ENCODE peak calls at places on chromosomes 5 and 9, in seven cellular contexts. One of them, this sample, is unnamed. For H3K27me3, the result is how much of the 10 kb centered on the place peaks cover.

GRCh38 chr9:112945620-112946208 is 55.0 kb upstream of the SLC46A2 start:
- DNase-seq in neuronal stem cell: no peak
- DNase-seq in IMR-90: no peak
- DNase-seq in CD8-positive, alpha-beta memory T cell: no peak
- DNase-seq in PC-9: peak
- DNase-seq in left ventricle myocardium inferior: no peak
- DNase-seq in dorsolateral prefrontal cortex: no peak
- DNase-seq in this sample: no peak

GRCh38 chr5:147949711-147950573 is 43.6 kb upstream of the C5orf46 start:
- DNase-seq in CD8-positive, alpha-beta memory T cell: no peak
- DNase-seq in IMR-90: peak
- DNase-seq in PC-9: no peak
- DNase-seq in left ventricle myocardium inferior: no peak
- DNase-seq in neuronal stem cell: peak
- DNase-seq in dorsolateral prefrontal cortex: no peak
- DNase-seq in this sample: no peak

GRCh38 chr5:37918420-37918819 is 78.6 kb upstream of the GDNF start:
- DNase-seq in neuronal stem cell: no peak
- DNase-seq in left ventricle myocardium inferior: no peak
- DNase-seq in IMR-90: peak
- DNase-seq in PC-9: no peak
- DNase-seq in CD8-positive, alpha-beta memory T cell: no peak
- DNase-seq in dorsolateral prefrontal cortex: no peak
- DNase-seq in this sample: no peak

GRCh38 chr5:160749682-160750081 is 102.3 kb downstream of the ATP10B start:
- DNase-seq in IMR-90: no peak
- DNase-seq in CD8-positive, alpha-beta memory T cell: no peak
- DNase-seq in neuronal stem cell: no peak
- DNase-seq in dorsolateral prefrontal cortex: no peak
- DNase-seq in PC-9: no peak
- DNase-seq in left ventricle myocardium inferior: no peak
- DNase-seq in this sample: no peak

GRCh38 chr9:37197158-37198033 is 77.0 kb downstream of the ZCCHC7 start:
- DNase-seq in left ventricle myocardium inferior: no peak
- DNase-seq in neuronal stem cell: no peak
- DNase-seq in IMR-90: peak
- DNase-seq in dorsolateral prefrontal cortex: no peak
- DNase-seq in CD8-positive, alpha-beta memory T cell: no peak
- DNase-seq in PC-9: no peak
- DNase-seq in this sample: no peak

GRCh38 chr5:58885265-58885664 is 302.4 kb downstream of the RAB3C start:
- DNase-seq in CD8-positive, alpha-beta memory T cell: no peak
- DNase-seq in dorsolateral prefrontal cortex: no peak
- DNase-seq in IMR-90: no peak
- DNase-seq in PC-9: no peak
- DNase-seq in neuronal stem cell: peak
- DNase-seq in left ventricle myocardium inferior: no peak
- DNase-seq in this sample: no peak

GRCh38 chr5:62585751-62586150 is 7.1 kb downstream of the LRRC70 start:
- DNase-seq in dorsolateral prefrontal cortex: no peak
- DNase-seq in CD8-positive, alpha-beta memory T cell: no peak
- DNase-seq in IMR-90: peak
- DNase-seq in neuronal stem cell: no peak
- DNase-seq in left ventricle myocardium inferior: no peak
- DNase-seq in PC-9: no peak
- DNase-seq in this sample: no peak

GRCh38 chr5:18811616-18812015 is 1176.4 kb downstream of the CDH18 start:
- DNase-seq in neuronal stem cell: no peak
- DNase-seq in PC-9: no peak
- DNase-seq in IMR-90: no peak
- DNase-seq in left ventricle myocardium inferior: no peak
- DNase-seq in dorsolateral prefrontal cortex: no peak
- DNase-seq in CD8-positive, alpha-beta memory T cell: no peak
- DNase-seq in this sample: no peak

GRCh38 chr9:81202292-81202691 is 487.1 kb downstream of the TLE1 start:
- DNase-seq in left ventricle myocardium inferior: no peak
- DNase-seq in IMR-90: no peak
- DNase-seq in CD8-positive, alpha-beta memory T cell: no peak
- DNase-seq in dorsolateral prefrontal cortex: no peak
- DNase-seq in PC-9: no peak
- DNase-seq in neuronal stem cell: no peak
- DNase-seq in this sample: no peak

GRCh38 chr9:131815971-131816873 is 76.3 kb upstream of the RAPGEF1 start:
- DNase-seq in neuronal stem cell: no peak
- DNase-seq in dorsolateral prefrontal cortex: no peak
- DNase-seq in IMR-90: no peak
- DNase-seq in CD8-positive, alpha-beta memory T cell: no peak
- DNase-seq in PC-9: no peak
- DNase-seq in left ventricle myocardium inferior: no peak
- DNase-seq in this sample: no peak

GRCh38 chr5:100840364-100840763 is 62.7 kb downstream of the ST8SIA4 start:
- DNase-seq in dorsolateral prefrontal cortex: no peak
- DNase-seq in IMR-90: peak
- DNase-seq in CD8-positive, alpha-beta memory T cell: peak
- DNase-seq in neuronal stem cell: no peak
- DNase-seq in left ventricle myocardium inferior: no peak
- DNase-seq in PC-9: no peak
- DNase-seq in this sample: no peak

GRCh38 chr5:173236531-173237501 is 1.8 kb upstream of the NKX2-5 start:
- DNase-seq in left ventricle myocardium inferior: no peak
- DNase-seq in neuronal stem cell: no peak
- DNase-seq in CD8-positive, alpha-beta memory T cell: no peak
- DNase-seq in IMR-90: no peak
- DNase-seq in PC-9: no peak
- DNase-seq in dorsolateral prefrontal cortex: no peak
- DNase-seq in this sample: no peak

GRCh38 chr5:106314221-106314824 is 1356.4 kb downstream of the EFNA5 start:
- DNase-seq in neuronal stem cell: no peak
- DNase-seq in IMR-90: peak
- DNase-seq in dorsolateral prefrontal cortex: no peak
- DNase-seq in PC-9: no peak
- DNase-seq in left ventricle myocardium inferior: no peak
- DNase-seq in CD8-positive, alpha-beta memory T cell: no peak
- DNase-seq in this sample: no peak

GRCh38 chr5:41598011-41598410 is 87.6 kb upstream of the PLCXD3 start:
- DNase-seq in left ventricle myocardium inferior: no peak
- DNase-seq in PC-9: no peak
- DNase-seq in CD8-positive, alpha-beta memory T cell: no peak
- DNase-seq in dorsolateral prefrontal cortex: no peak
- DNase-seq in neuronal stem cell: no peak
- DNase-seq in IMR-90: peak
- DNase-seq in this sample: no peak

GRCh38 chr9:91751922-91752321 is 198.1 kb downstream of the ROR2 start:
- DNase-seq in PC-9: no peak
- DNase-seq in neuronal stem cell: no peak
- DNase-seq in left ventricle myocardium inferior: no peak
- DNase-seq in dorsolateral prefrontal cortex: no peak
- DNase-seq in CD8-positive, alpha-beta memory T cell: no peak
- DNase-seq in IMR-90: peak
- DNase-seq in this sample: no peak

DNA sequence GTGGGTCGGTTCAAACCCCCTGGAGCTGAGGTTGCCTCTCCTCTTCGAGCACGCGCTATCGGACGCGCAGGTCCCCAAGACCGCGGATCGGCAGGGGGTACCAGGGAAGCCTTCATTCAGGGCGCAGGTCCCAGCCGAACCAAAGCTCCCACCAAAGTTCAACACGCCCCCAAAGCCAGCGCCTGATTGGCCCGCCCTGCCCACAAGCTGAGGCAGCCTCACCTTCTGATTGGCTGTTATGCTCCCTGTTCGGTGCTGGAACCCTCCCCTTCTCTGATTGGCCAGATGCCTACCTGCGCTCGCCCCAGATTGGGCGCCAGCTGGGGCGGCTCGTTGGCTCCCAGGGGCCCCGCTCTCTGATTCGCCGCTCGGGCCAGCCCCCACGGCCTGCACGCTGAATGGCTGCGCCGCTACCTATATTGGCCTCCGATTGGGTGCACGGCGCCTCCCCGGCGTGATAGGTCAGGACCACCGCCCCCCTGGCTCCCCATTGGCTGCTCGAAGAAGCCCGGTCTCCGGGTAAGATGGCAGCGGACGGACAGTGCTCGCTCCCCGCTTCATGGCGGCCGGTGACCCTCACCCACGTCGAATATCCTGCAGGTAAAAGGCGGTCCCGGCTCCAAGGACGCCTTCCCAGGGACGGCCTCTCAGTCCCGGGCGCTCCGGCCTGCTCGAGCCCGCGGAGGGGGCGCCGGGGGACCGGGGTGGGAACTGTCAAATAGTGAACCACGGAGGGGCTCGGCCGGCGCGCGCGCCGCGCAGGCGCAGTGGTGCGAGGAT is at the start of gene DOLPP1:
- DNase-seq in IMR-90: peak
- DNase-seq in dorsolateral prefrontal cortex: peak
- DNase-seq in PC-9: peak
- DNase-seq in CD8-positive, alpha-beta memory T cell: peak
- DNase-seq in neuronal stem cell: peak
- DNase-seq in left ventricle myocardium inferior: peak
- DNase-seq in this sample: peak
- H3K27ac ChIP-seq in IMR-90: peak
- H3K27ac ChIP-seq in dorsolateral prefrontal cortex: peak
- H3K27ac ChIP-seq in PC-9: no peak
- H3K27ac ChIP-seq in CD8-positive, alpha-beta memory T cell: peak
- H3K27ac ChIP-seq in neuronal stem cell: peak
- H3K27ac ChIP-seq in left ventricle myocardium inferior: peak
- H3K27ac ChIP-seq in this sample: peak

GRCh38 chr9:97504381-97505216 is 3.1 kb downstream of the TMOD1 start:
- DNase-seq in IMR-90: peak
- DNase-seq in dorsolateral prefrontal cortex: no peak
- DNase-seq in PC-9: no peak
- DNase-seq in left ventricle myocardium inferior: no peak
- DNase-seq in neuronal stem cell: no peak
- DNase-seq in CD8-positive, alpha-beta memory T cell: no peak
- DNase-seq in this sample: no peak

GRCh38 chr9:97507585-97507984 is 6.1 kb downstream of the TMOD1 start:
- DNase-seq in PC-9: no peak
- DNase-seq in left ventricle myocardium inferior: no peak
- DNase-seq in IMR-90: no peak
- DNase-seq in neuronal stem cell: no peak
- DNase-seq in dorsolateral prefrontal cortex: no peak
- DNase-seq in CD8-positive, alpha-beta memory T cell: no peak
- DNase-seq in this sample: no peak

GRCh38 chr9:97506787-97507186 is 5.3 kb downstream of the TMOD1 start:
- DNase-seq in left ventricle myocardium inferior: no peak
- DNase-seq in PC-9: no peak
- DNase-seq in IMR-90: no peak
- DNase-seq in dorsolateral prefrontal cortex: no peak
- DNase-seq in CD8-positive, alpha-beta memory T cell: no peak
- DNase-seq in neuronal stem cell: no peak
- DNase-seq in this sample: no peak

GRCh38 chr9:97506264-97506663 is 4.8 kb downstream of the TMOD1 start:
- DNase-seq in CD8-positive, alpha-beta memory T cell: no peak
- DNase-seq in left ventricle myocardium inferior: no peak
- DNase-seq in IMR-90: no peak
- DNase-seq in dorsolateral prefrontal cortex: no peak
- DNase-seq in neuronal stem cell: no peak
- DNase-seq in PC-9: no peak
- DNase-seq in this sample: no peak

DNA sequence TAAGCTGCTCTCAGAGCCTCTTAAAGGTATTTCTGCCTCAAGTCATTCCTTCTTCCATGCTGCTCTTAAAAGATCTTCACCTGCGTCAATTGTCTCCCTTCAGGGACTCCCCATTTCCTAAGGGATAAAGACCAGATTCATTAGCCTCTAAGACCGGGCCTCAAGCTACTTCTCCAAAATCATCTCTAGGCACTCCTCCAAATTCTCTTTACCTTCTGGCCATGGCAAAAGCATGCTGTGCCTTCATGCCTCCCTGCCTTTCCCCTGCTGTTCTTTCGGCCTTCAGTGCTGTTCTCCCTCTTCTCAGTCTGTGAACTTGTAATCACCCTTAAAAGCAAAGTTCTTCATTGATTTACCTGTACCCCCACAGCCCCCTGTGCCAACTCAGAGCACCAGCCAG is 4.4 kb downstream of the TMOD1 start:
- DNase-seq in IMR-90: no peak
- DNase-seq in neuronal stem cell: no peak
- DNase-seq in dorsolateral prefrontal cortex: no peak
- DNase-seq in CD8-positive, alpha-beta memory T cell: no peak
- DNase-seq in left ventricle myocardium inferior: no peak
- DNase-seq in PC-9: no peak
- DNase-seq in this sample: no peak
- H3K27me3 ChIP-seq in IMR-90: under half
- H3K27me3 ChIP-seq in neuronal stem cell: under half
- H3K27me3 ChIP-seq in dorsolateral prefrontal cortex: under half
- H3K27me3 ChIP-seq in CD8-positive, alpha-beta memory T cell: under half
- H3K27me3 ChIP-seq in left ventricle myocardium inferior: under half
- H3K27me3 ChIP-seq in PC-9: under half
- H3K27me3 ChIP-seq in this sample: under half

DNA sequence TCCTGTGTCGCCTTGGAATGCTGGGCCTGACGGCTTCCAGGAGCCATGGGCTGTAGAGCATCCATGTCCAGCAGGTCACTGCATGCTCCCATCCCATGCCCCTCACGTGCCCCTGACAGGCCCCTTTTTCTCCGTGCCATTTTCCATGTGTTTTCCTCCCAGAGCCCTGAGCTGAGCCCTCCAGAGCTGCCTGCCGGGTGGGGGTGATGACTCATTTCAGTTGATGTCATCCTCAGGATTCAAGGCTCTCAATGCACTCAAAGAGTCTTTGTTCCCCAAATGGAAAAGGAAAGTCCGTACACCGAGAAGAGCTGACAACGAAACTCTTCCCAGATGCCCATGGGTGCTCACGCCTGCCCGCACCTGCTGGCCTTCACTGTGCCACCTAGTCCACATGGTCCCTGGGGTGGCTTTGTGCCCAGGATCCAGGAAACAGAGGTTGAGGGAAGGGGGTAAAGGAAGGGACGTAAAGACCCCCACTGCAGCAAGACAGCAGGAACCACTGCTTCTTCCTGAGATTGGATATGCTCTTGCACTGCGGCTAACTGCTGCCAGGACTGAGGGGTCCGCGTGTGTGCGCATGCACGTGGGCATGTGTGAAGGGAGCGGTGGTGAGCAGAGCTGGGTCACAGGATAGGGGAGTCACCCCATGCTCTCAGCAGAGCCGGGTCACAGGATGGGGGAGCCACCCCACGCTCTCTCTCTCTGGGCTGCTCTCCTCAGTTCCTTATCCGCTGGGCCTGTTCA is 27.6 kb downstream of the COL15A1 start:
- DNase-seq in CD8-positive, alpha-beta memory T cell: no peak
- DNase-seq in IMR-90: peak
- DNase-seq in PC-9: no peak
- DNase-seq in dorsolateral prefrontal cortex: peak
- DNase-seq in neuronal stem cell: peak
- DNase-seq in left ventricle myocardium inferior: no peak
- DNase-seq in this sample: no peak
- H3K27ac ChIP-seq in CD8-positive, alpha-beta memory T cell: no peak
- H3K27ac ChIP-seq in IMR-90: peak
- H3K27ac ChIP-seq in PC-9: no peak
- H3K27ac ChIP-seq in dorsolateral prefrontal cortex: peak
- H3K27ac ChIP-seq in neuronal stem cell: no peak
- H3K27ac ChIP-seq in left ventricle myocardium inferior: peak
- H3K27ac ChIP-seq in this sample: no peak

DNA sequence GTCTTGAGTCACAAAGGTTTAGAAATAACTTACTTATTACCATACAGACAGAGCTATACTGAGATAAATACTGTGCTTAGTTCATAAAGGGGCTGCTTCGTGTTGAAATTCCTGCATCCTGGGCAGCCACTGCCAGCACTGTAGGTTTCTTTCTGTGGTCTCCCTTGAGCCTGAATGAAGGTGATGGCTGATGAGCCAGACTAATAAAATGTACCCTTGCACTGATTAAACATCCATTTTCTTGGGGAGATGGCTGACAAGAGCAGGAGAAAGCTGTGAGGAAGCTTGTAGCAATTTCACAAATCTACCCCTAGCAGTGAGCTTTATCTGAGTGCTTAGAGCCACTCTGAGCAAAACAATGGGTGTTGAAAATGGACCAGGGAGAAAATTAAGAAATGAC is 23.4 kb upstream of the ZSWIM6 start:
- DNase-seq in IMR-90: no peak
- DNase-seq in dorsolateral prefrontal cortex: no peak
- DNase-seq in CD8-positive, alpha-beta memory T cell: no peak
- DNase-seq in left ventricle myocardium inferior: no peak
- DNase-seq in neuronal stem cell: no peak
- DNase-seq in PC-9: no peak
- DNase-seq in this sample: no peak
- H3K27me3 ChIP-seq in IMR-90: under half
- H3K27me3 ChIP-seq in dorsolateral prefrontal cortex: under half
- H3K27me3 ChIP-seq in CD8-positive, alpha-beta memory T cell: under half
- H3K27me3 ChIP-seq in left ventricle myocardium inferior: under half
- H3K27me3 ChIP-seq in neuronal stem cell: under half
- H3K27me3 ChIP-seq in PC-9: under half
- H3K27me3 ChIP-seq in this sample: under half